ENCODE peak calls at places on chromosomes 4 and X, in six cellular contexts. Z is transverse colon; K is uterus; N is OCI-LY7; U is CD8-positive, alpha-beta T cell; H is pancreas. G is an unnamed sample. For H3K4me1, the result is how much of the 10 kb centered on the place peaks cover.

GRCh38 chr4:89765966-89766365 is 71.0 kb downstream of the SNCA start:
- DNase-seq in Z (no peak), K (peak), N (no peak), U (no peak), H (no peak), G (peak)

GRCh38 chr4:2793578-2793919 is 664 bp downstream of the SH3BP2 start:
- DNase-seq in Z (peak), K (peak), N (no peak), U (peak), H (peak), G (peak)

GRCh38 chr4:40196724-40197281 is at the start of gene RHOH:
- DNase-seq in Z (peak), K (no peak), N (peak), U (peak), H (no peak), G (no peak)

GRCh38 chr4:2141762-2142520 is 82.8 kb downstream of the NAT8L start:
- DNase-seq in Z (no peak), K (no peak), N (no peak), U (no peak), H (no peak), G (no peak)

GRCh38 chr4:4856071-4857000 is 3.1 kb upstream of the MSX1 start:
- DNase-seq in Z (no peak), K (peak), N (no peak), U (no peak), H (no peak), G (no peak)

GRCh38 chrX:70030242-70030823 is 19.4 kb downstream of the AWAT2 start:
- DNase-seq in Z (peak), K (no peak), N (peak), U (peak), H (no peak), G (no peak)

GRCh38 chr4:147360301-147360700 is 120.6 kb upstream of the EDNRA start:
- DNase-seq in Z (no peak), K (no peak), N (no peak), U (no peak), H (no peak), G (no peak)

GRCh38 chr4:37445023-37445422 is 200.5 kb downstream of the NWD2 start:
- DNase-seq in Z (no peak), K (no peak), N (no peak), U (no peak), H (no peak), G (no peak)

GRCh38 chrX:74420194-74421035 is 878 bp upstream of the SLC16A2 start:
- DNase-seq in Z (peak), K (peak), N (no peak), U (peak), H (peak), G (peak)

GRCh38 chr4:118845552-118846065 is 9.7 kb upstream of the SEC24D start:
- DNase-seq in Z (no peak), K (no peak), N (no peak), U (no peak), H (no peak), G (no peak)

GRCh38 chr4:152943673-152944072 is 7.5 kb downstream of the FHDC1 start:
- DNase-seq in Z (no peak), K (peak), N (no peak), U (no peak), H (no peak), G (no peak)

GRCh38 chrX:55107262-55107661 is 18.4 kb downstream of the PAGE2 start:
- DNase-seq in Z (no peak), K (no peak), N (no peak), U (no peak), H (no peak), G (no peak)

GRCh38 chr4:19492611-19493010 is 759.1 kb upstream of the SLIT2 start:
- DNase-seq in Z (no peak), K (no peak), N (no peak), U (no peak), H (no peak), G (no peak)

GRCh38 chrX:52355108-52355507 is 13.7 kb upstream of the XAGE2 start:
- DNase-seq in Z (no peak), K (no peak), N (no peak), U (no peak), H (no peak), G (no peak)

GRCh38 chr4:140238353-140239041 is 84.5 kb upstream of the MAML3 start:
- DNase-seq in Z (peak), K (peak), N (no peak), U (no peak), H (peak), G (peak)

GRCh38 chr4:24857996-24858395 is 54.8 kb downstream of the CCDC149 start:
- DNase-seq in Z (no peak), K (no peak), N (no peak), U (no peak), H (no peak), G (no peak)

GRCh38 chr4:141425124-141425523 is 204.4 kb downstream of the ZNF330 start:
- DNase-seq in Z (no peak), K (no peak), N (no peak), U (no peak), H (no peak), G (no peak)

GRCh38 chr4:152687974-152688599 is 8.3 kb upstream of the TMEM154 start:
- DNase-seq in Z (no peak), K (no peak), N (no peak), U (no peak), H (no peak), G (no peak)

GRCh38 chr4:189656551-189657165 is 284.0 kb upstream of the FRG1 start:
- DNase-seq in Z (no peak), K (no peak), N (no peak), U (no peak), H (no peak), G (no peak)

GRCh38 chr4:153332936-153333335 is 11.6 kb upstream of the MND1 start:
- DNase-seq in Z (no peak), K (no peak), N (no peak), U (no peak), H (no peak), G (no peak)

GRCh38 chr4:107791902-107792301 is 32.8 kb upstream of the SGMS2 start:
- DNase-seq in Z (no peak), K (no peak), N (no peak), U (no peak), H (no peak), G (no peak)

GRCh38 chr4:163331629-163332360 is 601 bp downstream of the NPY1R start:
- DNase-seq in Z (peak), K (peak), N (no peak), U (no peak), H (peak), G (no peak)

GRCh38 chr4:41257257-41257900 is 651 bp downstream of the UCHL1 start:
- DNase-seq in Z (peak), K (peak), N (peak), U (no peak), H (peak), G (no peak)

GRCh38 chr4:141391293-141391692 is 170.6 kb downstream of the ZNF330 start:
- DNase-seq in Z (no peak), K (no peak), N (no peak), U (no peak), H (no peak), G (no peak)

GRCh38 chr4:72377491-72378194 is 191.4 kb downstream of the ADAMTS3 start:
- DNase-seq in Z (no peak), K (no peak), N (no peak), U (no peak), H (no peak), G (no peak)

GRCh38 chr4:153081693-153082092 is 122.5 kb upstream of the TRIM2 start:
- DNase-seq in Z (no peak), K (no peak), N (no peak), U (no peak), H (no peak), G (no peak)

GRCh38 chr4:189313861-189314513 is 626.7 kb upstream of the FRG1 start:
- DNase-seq in Z (no peak), K (no peak), N (no peak), U (no peak), H (no peak), G (no peak)

GRCh38 chr4:87805971-87806370 is 6.6 kb downstream of the IBSP start:
- DNase-seq in Z (no peak), K (no peak), N (no peak), U (no peak), H (no peak), G (no peak)

GRCh38 chr4:139266583-139267257 is 13.3 kb downstream of the MGARP start:
- DNase-seq in Z (peak), K (peak), N (peak), U (peak), H (no peak), G (no peak)

GRCh38 chr4:7170012-7170411 is 22.3 kb upstream of the SORCS2 start:
- DNase-seq in Z (no peak), K (peak), N (no peak), U (no peak), H (peak), G (no peak)

GRCh38 chr4:102263024-102263787 is 82.1 kb downstream of the SLC39A8 start:
- DNase-seq in Z (no peak), K (no peak), N (peak), U (no peak), H (no peak), G (no peak)

GRCh38 chr4:17817027-17817426 is 6.2 kb downstream of the NCAPG start:
- DNase-seq in Z (no peak), K (no peak), N (peak), U (no peak), H (no peak), G (no peak)

GRCh38 chrX:109672239-109672638 is 47.3 kb upstream of the KCNE5 start:
- DNase-seq in Z (no peak), K (no peak), N (no peak), U (no peak), H (no peak), G (no peak)

GRCh38 chr4:141215030-141215429 is 5.7 kb upstream of the ZNF330 start:
- DNase-seq in Z (no peak), K (no peak), N (no peak), U (no peak), H (no peak), G (no peak)

GRCh38 chrX:80747832-80748231 is 61.8 kb downstream of the BRWD3 start:
- DNase-seq in Z (no peak), K (no peak), N (no peak), U (no peak), H (no peak), G (no peak)

GRCh38 chr4:72568959-72569718 is at the start of gene ADAMTS3:
- DNase-seq in Z (peak), K (peak), N (no peak), U (no peak), H (peak), G (peak)

GRCh38 chr4:71259305-71259704 is 79.5 kb upstream of the SLC4A4 start:
- DNase-seq in Z (no peak), K (no peak), N (no peak), U (no peak), H (no peak), G (no peak)

GRCh38 chr4:23878912-23879732 is 10.7 kb downstream of the PPARGC1A start:
- DNase-seq in Z (no peak), K (no peak), N (no peak), U (no peak), H (no peak), G (no peak)

GRCh38 chr4:163755013-163755412 is 260.5 kb downstream of the TMA16 start:
- DNase-seq in Z (no peak), K (no peak), N (peak), U (no peak), H (no peak), G (no peak)

DNA sequence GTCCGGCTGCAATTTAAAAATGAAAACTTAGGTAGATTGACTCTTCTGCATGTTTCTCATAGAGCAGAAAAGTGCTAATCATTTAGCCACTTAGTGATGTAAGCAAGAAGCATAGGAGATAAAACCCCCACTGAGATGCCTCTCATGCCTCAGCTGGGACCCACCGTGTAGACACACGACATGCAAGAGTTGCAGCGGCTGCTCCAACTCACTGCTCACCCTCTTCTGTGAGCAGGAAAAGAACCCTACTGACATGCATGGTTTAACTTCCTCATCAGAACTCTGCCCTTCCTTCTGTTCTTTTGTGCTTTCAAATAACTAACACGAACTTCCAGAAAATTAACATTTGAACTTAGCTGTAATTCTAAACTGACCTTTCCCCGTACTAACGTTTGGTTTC is 41.0 kb downstream of the MAP7D3 start:
- DNase-seq in Z (no peak), K (no peak), N (peak), U (no peak), H (no peak), G (no peak)
- TF ChIP-seq CTCF in Z (no peak), K (no peak), N (no peak), U (no peak), H (no peak), G (no peak)

GRCh38 chrX:96436105-96436504 is 248.5 kb upstream of the DIAPH2 start:
- DNase-seq in Z (no peak), K (no peak), N (no peak), U (no peak), H (no peak), G (no peak)
- H3K4me1 ChIP-seq in Z (under half), K (under half), N (under half), U (under half), H (under half), G (under half)

GRCh38 chr4:30946288-30946687 is 226.1 kb downstream of the PCDH7 start:
- DNase-seq in Z (no peak), K (no peak), N (no peak), U (no peak), H (no peak), G (no peak)

GRCh38 chr4:30953799-30954198 is 233.6 kb downstream of the PCDH7 start:
- DNase-seq in Z (no peak), K (no peak), N (no peak), U (no peak), H (no peak), G (no peak)

GRCh38 chr4:30948653-30949052 is 228.5 kb downstream of the PCDH7 start:
- DNase-seq in Z (no peak), K (no peak), N (no peak), U (no peak), H (no peak), G (no peak)

GRCh38 chr4:30952526-30953219 is 232.5 kb downstream of the PCDH7 start:
- DNase-seq in Z (no peak), K (no peak), N (no peak), U (no peak), H (no peak), G (no peak)

GRCh38 chr4:30950737-30951136 is 230.6 kb downstream of the PCDH7 start:
- DNase-seq in Z (no peak), K (no peak), N (no peak), U (no peak), H (no peak), G (no peak)
- H3K27ac ChIP-seq in Z (no peak), K (no peak), N (no peak), U (no peak), H (no peak), G (no peak)

DNA sequence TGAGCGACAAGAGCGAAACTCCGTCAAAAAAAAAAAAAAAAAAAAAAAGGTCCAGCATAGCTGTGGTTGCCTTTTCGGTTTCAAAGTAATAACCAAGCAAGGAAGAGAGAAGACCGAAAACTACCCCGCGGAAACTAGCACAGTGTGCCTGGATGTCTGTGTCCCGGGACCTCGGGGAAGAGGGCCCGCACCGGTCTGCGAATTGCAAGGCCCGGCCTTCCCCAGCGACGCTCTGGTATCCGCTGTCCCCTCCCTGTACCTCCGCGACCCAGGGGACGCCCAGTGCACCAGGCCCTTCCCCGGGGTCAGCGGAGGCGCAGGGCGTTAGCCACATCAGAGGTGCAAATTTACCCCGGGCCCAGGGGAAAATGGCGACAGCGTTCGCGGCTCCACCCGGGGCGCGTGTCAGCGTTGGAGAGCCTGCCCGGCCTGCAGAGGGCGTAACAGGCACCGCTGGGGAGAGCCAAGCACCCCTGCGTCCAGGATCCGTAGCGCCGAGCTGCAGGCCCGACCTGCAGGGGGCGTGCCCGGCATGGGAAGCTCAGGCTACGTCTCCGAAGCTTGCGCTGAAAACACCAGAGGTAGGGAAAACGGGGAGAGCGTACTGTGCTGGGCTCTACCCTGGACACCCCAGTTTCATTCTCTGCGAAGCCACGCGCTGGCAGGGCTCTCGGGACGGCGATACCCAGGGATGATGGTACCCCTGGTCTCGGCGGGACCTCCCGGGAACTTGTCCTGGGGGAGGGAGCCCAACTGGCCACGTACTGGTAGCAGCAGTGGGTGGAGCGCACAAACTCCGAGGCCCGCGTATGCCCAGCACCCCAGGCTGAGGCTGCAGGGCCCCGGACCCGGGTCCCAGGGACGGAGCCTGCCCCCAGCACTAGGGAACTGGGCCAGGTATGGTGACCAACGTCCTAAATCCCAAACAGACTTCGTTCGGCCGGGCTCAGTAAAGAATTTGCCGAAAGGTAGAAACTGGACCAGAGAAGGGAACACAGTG is 16.2 kb downstream of the NKX6-1 start:
- DNase-seq in Z (peak), K (no peak), N (no peak), U (no peak), H (peak), G (no peak)
- TF ChIP-seq CTCF in Z (peak), K (no peak), N (no peak), U (no peak), H (no peak), G (no peak)